ENCODE peak calls at places on chromosomes 3 and 15, in nine cellular contexts. C is stimulated activated naive CD4-positive, alpha-beta T cell treated with Interleukin-2 at 50 U/mL for 16 hours; U is activated T-cell treated with anti-CD3 and anti-CD28 coated beads, Interleukin-2, amount 50 U/mL, for 72 hours; H is smooth muscle cell of the brain vasculature; D is CD8-positive, alpha-beta memory T cell; O is HepG2; P is activated CD4-positive, alpha-beta T cell treated with anti-CD3 and anti-CD28 coated beads, Interleukin-2, amount 50 U/mL, for 4 hours; T is stimulated activated CD8-positive, alpha-beta memory T cell treated with anti-CD3 and anti-CD28 coated beads, Interleukin-12 subunit alpha, Interleukin-12 subunit beta, amount 100 ng/mL, for 4 hours; V is NCI-H1105. A is an unnamed sample.

GRCh38 chr15:89379818-89380217 is 45.2 kb upstream of the POLG start:
- DNase-seq in C (no peak), U (no peak), H (no peak), D (no peak), O (no peak), P (no peak), T (no peak), V (no peak), A (no peak)

GRCh38 chr15:70189826-70190225 is 92.1 kb upstream of the TLE3 start:
- DNase-seq in C (no peak), U (no peak), H (no peak), D (no peak), O (no peak), P (no peak), T (no peak), V (no peak), A (no peak)

GRCh38 chr3:13078158-13078905 is 5.1 kb upstream of the IQSEC1 start:
- DNase-seq in C (no peak), U (no peak), H (no peak), D (no peak), O (no peak), P (no peak), T (no peak), V (no peak), A (no peak)

GRCh38 chr15:62497356-62497755 is 332.3 kb upstream of the C2CD4B start:
- DNase-seq in C (no peak), U (no peak), H (no peak), D (no peak), O (no peak), P (no peak), T (no peak), V (no peak), A (no peak)

GRCh38 chr15:74523982-74524381 is 17.0 kb upstream of the ARID3B start:
- DNase-seq in C (no peak), U (no peak), H (no peak), D (no peak), O (no peak), P (no peak), T (no peak), V (no peak), A (no peak)

GRCh38 chr3:42526616-42527367 is 24.3 kb downstream of the VIPR1 start:
- DNase-seq in C (peak; percentile 42), U (peak; percentile 52), H (no peak), D (peak; percentile 10), O (no peak), P (peak; percentile 47), T (peak; percentile 13), V (no peak), A (peak; percentile 33)

GRCh38 chr15:52751522-52751921 is 38.6 kb downstream of the ONECUT1 start:
- DNase-seq in C (no peak), U (no peak), H (no peak), D (no peak), O (no peak), P (no peak), T (no peak), V (no peak), A (no peak)

GRCh38 chr3:127673191-127674098 is 693 bp downstream of the ABTB1 start:
- DNase-seq in C (peak; percentile 30), U (peak; percentile 69), H (no peak), D (peak; percentile 40), O (no peak), P (peak; percentile 13), T (peak; percentile 36), V (peak; percentile 25), A (peak; percentile 49)

GRCh38 chr3:105594219-105594618 is 227.5 kb downstream of the ALCAM start:
- DNase-seq in C (no peak), U (peak; percentile 2), H (no peak), D (no peak), O (no peak), P (no peak), T (no peak), V (no peak), A (no peak)

GRCh38 chr3:75395601-75396315 is 268.4 kb upstream of the FRG2C start:
- DNase-seq in C (no peak), U (no peak), H (no peak), D (no peak), O (no peak), P (no peak), T (no peak), V (no peak), A (no peak)

GRCh38 chr15:72175186-72176044 is 22.2 kb downstream of the GRAMD2A start:
- DNase-seq in C (no peak), U (no peak), H (no peak), D (no peak), O (no peak), P (no peak), T (no peak), V (no peak), A (no peak)

GRCh38 chr15:70035719-70036077 is 62.0 kb downstream of the TLE3 start:
- DNase-seq in C (no peak), U (no peak), H (no peak), D (no peak), O (no peak), P (no peak), T (no peak), V (no peak), A (no peak)

GRCh38 chr15:60835000-60835399 is 356.1 kb upstream of the ICE2 start:
- DNase-seq in C (no peak), U (no peak), H (no peak), D (no peak), O (no peak), P (no peak), T (no peak), V (no peak), A (no peak)

GRCh38 chr3:10655131-10655530 is 149.7 kb upstream of the ATP2B2 start:
- DNase-seq in C (no peak), U (no peak), H (no peak), D (no peak), O (no peak), P (no peak), T (no peak), V (no peak), A (no peak)

GRCh38 chr3:23071758-23072157 is 131.4 kb upstream of the UBE2E2 start:
- DNase-seq in C (no peak), U (no peak), H (no peak), D (no peak), O (no peak), P (no peak), T (no peak), V (no peak), A (no peak)

GRCh38 chr3:13262493-13263211 is 157.5 kb downstream of the NUP210 start:
- DNase-seq in C (no peak), U (no peak), H (no peak), D (no peak), O (peak; percentile 99), P (no peak), T (no peak), V (no peak), A (no peak)

GRCh38 chr15:63833246-63833696 is 477 bp downstream of the HERC1 start:
- DNase-seq in C (peak; percentile 23), U (peak; percentile 58), H (no peak), D (peak; percentile 12), O (no peak), P (peak; percentile 7), T (peak; percentile 13), V (peak; percentile 8), A (peak; percentile 27)

GRCh38 chr3:159938712-159939111 is 49.9 kb upstream of the IL12A start:
- DNase-seq in C (no peak), U (no peak), H (no peak), D (no peak), O (no peak), P (no peak), T (no peak), V (no peak), A (no peak)

GRCh38 chr3:113287111-113287817 is 75.9 kb downstream of the BOC start:
- DNase-seq in C (no peak), U (no peak), H (peak; percentile 49), D (no peak), O (peak; percentile 21), P (no peak), T (no peak), V (no peak), A (no peak)

GRCh38 chr15:85024509-85025336 is 43.1 kb downstream of the PDE8A start:
- DNase-seq in C (no peak), U (peak; percentile 13), H (no peak), D (no peak), O (peak; percentile 46), P (no peak), T (no peak), V (no peak), A (no peak)

GRCh38 chr3:82196645-82197044 is 435.2 kb upstream of the GBE1 start:
- DNase-seq in C (no peak), U (no peak), H (no peak), D (no peak), O (no peak), P (no peak), T (no peak), V (no peak), A (no peak)

GRCh38 chr3:42014443-42014945 is 52.6 kb upstream of the ULK4 start:
- DNase-seq in C (no peak), U (peak; percentile 17), H (no peak), D (no peak), O (no peak), P (no peak), T (no peak), V (no peak), A (no peak)

GRCh38 chr3:172467170-172467824 is 19.0 kb upstream of the GHSR start:
- DNase-seq in C (no peak), U (no peak), H (no peak), D (no peak), O (no peak), P (no peak), T (no peak), V (no peak), A (no peak)

GRCh38 chr3:122004123-122004522 is 17.9 kb downstream of the ILDR1 start:
- DNase-seq in C (no peak), U (no peak), H (no peak), D (no peak), O (no peak), P (no peak), T (no peak), V (no peak), A (no peak)

GRCh38 chr3:88626426-88627120 is 476.8 kb downstream of the C3orf38 start:
- DNase-seq in C (no peak), U (no peak), H (no peak), D (no peak), O (no peak), P (no peak), T (no peak), V (peak; percentile 82), A (no peak)

GRCh38 chr15:43219929-43220886 is 610 bp downstream of the EPB42 start:
- DNase-seq in C (no peak), U (no peak), H (no peak), D (no peak), O (no peak), P (no peak), T (no peak), V (no peak), A (no peak)

GRCh38 chr3:44554626-44555592 is at the start of gene ZKSCAN7:
- DNase-seq in C (peak; percentile 38), U (peak; percentile 76), H (no peak), D (peak; percentile 14), O (peak; percentile 37), P (peak; percentile 38), T (peak; percentile 51), V (no peak), A (peak; percentile 13)

GRCh38 chr15:91572110-91572509 is 281.4 kb upstream of the SLCO3A1 start:
- DNase-seq in C (no peak), U (no peak), H (no peak), D (no peak), O (no peak), P (no peak), T (no peak), V (peak; percentile 83), A (no peak)

GRCh38 chr3:57382933-57383332 is 90.4 kb upstream of the ASB14 start:
- DNase-seq in C (no peak), U (no peak), H (no peak), D (no peak), O (no peak), P (no peak), T (no peak), V (no peak), A (no peak)

GRCh38 chr3:65935724-65936123 is 103.0 kb downstream of the MAGI1 start:
- DNase-seq in C (no peak), U (peak; percentile 0), H (no peak), D (no peak), O (no peak), P (no peak), T (no peak), V (no peak), A (no peak)

GRCh38 chr3:197472151-197472550 is 83.6 kb downstream of the BDH1 start:
- DNase-seq in C (no peak), U (no peak), H (no peak), D (no peak), O (peak; percentile 42), P (no peak), T (no peak), V (no peak), A (no peak)

A was measured in effector CD8-positive, alpha-beta T cell.